ENCODE peak calls at places on chromosomes 16 and 17, in four cellular contexts. L is A549, C is dorsolateral prefrontal cortex, W is fibroblast of lung. X is an unnamed sample.

GRCh38 chr17:62690168-62690897 is 62.9 kb downstream of the MRC2 start:
- DNase-seq in W (no peak), C (no peak), L (no peak), X (no peak)

GRCh38 chr16:84839956-84840355 is 20.2 kb downstream of the CRISPLD2 start:
- DNase-seq in L (peak), C (no peak), W (peak), X (no peak)

GRCh38 chr17:39150795-39151679 is at the start of gene PLXDC1:
- DNase-seq in C (no peak), L (no peak), W (no peak), X (no peak)

GRCh38 chr16:81128726-81129524 is 32.7 kb upstream of the GCSH start:
- DNase-seq in W (no peak), C (no peak), L (no peak), X (no peak)

GRCh38 chr16:68782198-68783174 is 45.4 kb downstream of the CDH1 start:
- DNase-seq in C (no peak), L (no peak), W (no peak), X (no peak)

GRCh38 chr17:74235040-74235581 is 21.7 kb downstream of the TTYH2 start:
- DNase-seq in W (no peak), L (no peak), C (peak), X (no peak)

GRCh38 chr16:5502467-5502869 is 404.9 kb upstream of the EEF2KMT start:
- DNase-seq in W (peak), C (peak), L (peak), X (peak)

GRCh38 chr16:22614271-22614947 is 103.7 kb downstream of the NPIPB5 start:
- DNase-seq in C (no peak), L (peak), W (peak), X (no peak)

GRCh38 chr17:50173335-50173941 is 7.6 kb downstream of the SGCA start:
- DNase-seq in C (no peak), W (peak), L (peak), X (no peak)

GRCh38 chr17:35808962-35809854 is at the start of gene TAF15:
- DNase-seq in L (peak), W (peak), C (peak), X (peak)

GRCh38 chr16:81006472-81007311 is at the start of the genes CENPN and CMC2:
- DNase-seq in W (peak), C (peak), L (peak), X (peak)

GRCh38 chr16:22848451-22848850 is 34.5 kb downstream of the HS3ST2 start:
- DNase-seq in L (no peak), C (no peak), W (no peak), X (no peak)

GRCh38 chr16:529012-529575 is 1.6 kb downstream of the CAPN15 start:
- DNase-seq in L (no peak), C (no peak), W (no peak), X (no peak)

GRCh38 chr17:53353919-53354351 is 468.8 kb upstream of the KIF2B start:
- DNase-seq in W (peak), L (no peak), C (peak), X (no peak)

GRCh38 chr16:84957792-84958191 is 53.5 kb downstream of the ZDHHC7 start:
- DNase-seq in W (no peak), L (no peak), C (no peak), X (no peak)

GRCh38 chr16:66549284-66550131 is at the start of gene TK2:
- DNase-seq in W (peak), L (no peak), C (peak), X (peak)

GRCh38 chr16:70253291-70254094 is 1.8 kb upstream of the EXOSC6 start:
- DNase-seq in L (peak), C (no peak), W (peak), X (peak)

GRCh38 chr16:51267676-51268075 is 116.6 kb upstream of the SALL1 start:
- DNase-seq in C (peak), L (no peak), W (no peak), X (no peak)

GRCh38 chr17:40443196-40443987 is at the start of gene IGFBP4:
- DNase-seq in C (peak), L (peak), W (peak), X (peak)

GRCh38 chr16:75701361-75701760 is at the start of gene DUXB:
- DNase-seq in L (no peak), C (no peak), W (no peak), X (no peak)

GRCh38 chr16:75697571-75697970 is 3.7 kb downstream of the DUXB start:
- DNase-seq in L (no peak), C (no peak), W (no peak), X (no peak)

GRCh38 chr16:75695708-75696107 is 5.6 kb downstream of the DUXB start:
- DNase-seq in L (peak), W (no peak), C (no peak), X (no peak)
- TF ChIP-seq CTCF in L (peak), W (no peak), C (peak), X (peak)

GRCh38 chr17:9519873-9520272 is 55.7 kb downstream of the STX8 start:
- DNase-seq in W (no peak), C (no peak), L (no peak), X (no peak)

GRCh38 chr17:9522074-9522473 is 53.5 kb downstream of the STX8 start:
- DNase-seq in C (peak), L (peak), W (peak), X (peak)

GRCh38 chr17:9513266-9513665 is 62.4 kb downstream of the STX8 start:
- DNase-seq in L (no peak), C (no peak), W (peak), X (no peak)

GRCh38 chr17:9520649-9521435 is 54.8 kb downstream of the STX8 start:
- DNase-seq in L (no peak), W (peak), C (no peak), X (no peak)

DNA sequence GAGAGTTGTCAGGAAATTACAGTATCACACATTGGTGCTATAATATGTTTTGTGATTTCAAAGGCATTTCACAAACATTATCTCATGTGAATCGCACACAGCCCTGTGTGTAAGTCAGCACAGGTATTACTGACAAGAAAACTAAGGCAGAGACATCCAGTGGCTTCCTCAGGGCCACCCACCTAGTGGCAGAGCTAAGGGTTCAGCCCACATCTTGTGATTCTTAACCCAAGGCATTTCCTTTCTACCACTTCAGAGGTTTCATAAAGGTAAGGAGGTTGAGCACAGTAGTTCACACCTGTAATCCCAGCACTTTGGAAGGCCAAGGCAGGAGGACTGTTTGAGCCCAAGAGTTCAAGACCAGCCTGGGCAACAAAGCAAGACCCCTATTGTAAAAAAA is 58.2 kb downstream of the STX8 start:
- DNase-seq in C (no peak), L (no peak), W (no peak), X (no peak)
- TF ChIP-seq CTCF in C (no peak), L (no peak), W (no peak), X (no peak)

DNA sequence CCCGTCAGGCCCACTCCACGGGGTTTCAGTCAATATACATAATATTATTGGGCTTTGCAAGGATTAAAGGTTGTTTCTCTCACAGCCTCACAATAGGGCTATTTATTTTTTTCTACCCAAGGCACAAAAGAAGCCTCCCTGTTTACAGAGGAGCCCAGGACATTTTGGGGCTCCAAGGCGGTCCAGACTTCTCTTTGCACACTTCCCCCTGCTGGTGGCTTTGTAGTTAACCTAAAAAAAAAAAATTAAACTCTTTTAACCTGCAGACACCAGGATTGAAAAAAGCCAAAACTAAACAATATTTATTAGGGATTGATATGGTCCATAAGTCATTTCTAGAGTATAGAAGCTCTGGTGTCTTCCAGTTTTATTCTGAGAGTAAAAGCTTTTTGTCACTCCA is 169.7 kb upstream of the ZFHX3 start:
- DNase-seq in L (no peak), C (no peak), W (no peak), X (no peak)
- TF ChIP-seq CTCF in L (peak), C (peak), W (no peak), X (peak)

GRCh38 chr16:88669986-88670385 is 7.1 kb upstream of the MVD start:
- DNase-seq in L (no peak), W (no peak), C (no peak), X (no peak)

GRCh38 chr16:88671806-88672205 is 8.9 kb upstream of the MVD start:
- DNase-seq in W (no peak), L (no peak), C (no peak), X (no peak)

GRCh38 chr16:88676502-88677242 is 9.6 kb downstream of the SNAI3 start:
- DNase-seq in W (no peak), C (no peak), L (no peak), X (no peak)

GRCh38 chr16:88673685-88674398 is 11.0 kb upstream of the MVD start:
- DNase-seq in W (no peak), C (no peak), L (no peak), X (no peak)

DNA sequence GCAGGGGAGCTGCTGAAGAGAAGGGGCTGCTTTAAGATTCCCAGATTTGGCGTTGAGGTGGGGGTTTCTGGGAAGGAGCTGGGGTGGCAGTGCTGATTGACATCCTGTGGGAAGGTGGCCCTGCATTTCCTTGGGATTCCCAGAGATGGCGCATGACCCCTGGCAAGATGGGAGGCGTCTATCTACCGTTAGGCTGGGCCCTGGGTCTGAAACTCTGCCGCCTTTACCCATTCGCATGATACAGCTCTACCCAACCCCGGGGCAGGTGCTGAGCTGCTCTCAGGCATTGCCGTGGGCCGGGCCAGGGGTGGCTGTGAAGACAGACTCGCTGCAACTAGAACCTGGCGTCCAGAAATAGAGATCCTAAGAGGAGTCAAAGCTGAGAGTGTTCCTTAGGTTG is 9.9 kb upstream of the MVD start:
- DNase-seq in W (no peak), L (peak), C (no peak), X (no peak)
- TF ChIP-seq CTCF in W (no peak), L (peak), C (no peak), X (peak)

DNA sequence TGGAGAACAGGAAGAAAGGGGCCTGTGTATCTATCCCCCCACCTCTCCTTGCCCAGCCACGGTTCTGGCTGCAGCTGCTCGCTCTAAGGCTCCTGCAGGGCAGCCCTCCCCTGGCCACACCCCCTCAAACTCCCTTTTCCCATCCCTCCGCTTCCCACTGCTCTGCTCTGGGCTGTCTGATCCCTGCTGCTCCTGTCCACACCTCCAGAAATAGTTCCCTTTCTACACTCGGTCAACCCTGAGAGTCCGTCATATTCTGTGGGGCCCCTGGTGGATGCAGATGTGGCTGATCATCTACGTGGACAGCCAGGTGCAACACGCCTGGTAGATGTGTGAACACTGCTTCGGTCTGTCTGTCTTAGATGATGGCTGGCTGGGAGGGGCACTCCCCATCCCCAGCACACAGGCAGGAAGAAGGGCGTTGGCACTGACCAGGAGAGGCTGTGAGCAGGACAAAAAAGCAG is 19.3 kb upstream of the KRT19 start:
- DNase-seq in W (peak), C (no peak), L (no peak), X (no peak)
- TF ChIP-seq CTCF in W (no peak), C (no peak), L (no peak), X (no peak)

DNA sequence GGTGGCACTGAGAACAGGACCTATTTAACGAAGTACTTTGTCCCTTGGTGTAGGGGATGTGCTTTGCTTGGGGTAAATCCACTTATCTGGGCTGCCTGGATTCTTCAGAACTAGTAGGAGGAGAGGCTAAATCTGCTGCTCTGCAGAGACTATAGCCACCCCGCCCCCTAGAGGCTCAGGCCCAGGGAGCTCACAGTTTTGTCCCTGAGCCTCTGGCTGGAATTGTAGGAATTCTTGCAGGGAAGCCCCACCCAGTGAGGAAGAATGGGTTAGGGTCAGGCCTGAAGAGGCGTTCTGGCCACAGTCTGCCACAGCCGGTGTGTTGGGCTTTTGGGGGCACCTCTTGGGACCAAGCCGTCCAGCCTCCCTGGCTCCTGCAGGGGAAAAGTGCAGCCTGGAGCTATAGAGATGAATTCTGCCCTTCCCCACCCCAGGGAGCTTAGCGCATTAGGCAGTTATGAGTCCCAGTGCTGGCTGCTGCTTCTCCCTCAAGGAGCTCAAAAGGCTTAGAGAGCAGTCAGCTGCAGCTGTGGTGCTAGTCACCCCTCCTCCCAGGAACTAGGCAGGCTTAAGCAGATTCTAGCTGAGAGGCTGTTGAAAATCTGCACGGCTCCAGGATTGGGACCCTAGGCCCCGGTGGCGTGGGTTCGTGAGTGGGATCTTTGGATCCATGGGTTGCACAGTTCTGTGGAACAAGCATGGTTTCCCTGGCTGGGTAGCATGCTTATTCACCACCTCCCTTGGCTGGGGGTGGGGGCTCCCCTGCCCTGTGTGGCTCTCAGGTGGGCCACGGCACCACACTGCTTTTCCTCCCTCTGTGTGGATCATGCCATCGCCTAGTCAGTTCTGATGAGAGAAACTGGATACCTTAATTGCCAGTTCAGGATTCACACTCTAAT is 237.4 kb upstream of the TOM1L1 start:
- DNase-seq in W (no peak), C (no peak), L (no peak), X (no peak)
- TF ChIP-seq CTCF in W (no peak), C (no peak), L (no peak), X (no peak)

GRCh38 chr16:89491238-89491869 is 993 bp upstream of the ANKRD11 start:
- DNase-seq in L (peak), C (no peak), W (no peak), X (no peak)
- TF ChIP-seq CTCF in L (no peak), C (no peak), W (no peak), X (peak)

GRCh38 chr17:14805348-14805747 is 459.8 kb downstream of the PMP22 start:
- DNase-seq in L (peak), C (peak), W (no peak), X (no peak)
- TF ChIP-seq CTCF in L (peak), C (peak), W (no peak), X (peak)